ENCODE peak calls at places on chromosomes 12 and 14, in five cellular contexts. A, R, M, Q and H are unnamed samples.

GRCh38 chr12:67649165-67650126 is 901 bp downstream of the DYRK2 start:
- DNase-seq in R (no peak), Q (no peak), A (peak), M (no peak), H (peak)

GRCh38 chr12:82627799-82628198 is 58.9 kb upstream of the TMTC2 start:
- DNase-seq in M (peak), R (no peak), Q (peak), A (peak), H (no peak)

GRCh38 chr12:57803317-57803893 is 15.1 kb downstream of the AVIL start:
- DNase-seq in M (no peak), Q (peak), R (no peak), A (peak), H (peak)

GRCh38 chr12:6281081-6281809 is 29.2 kb upstream of the PLEKHG6 start:
- DNase-seq in Q (no peak), M (no peak), A (no peak), R (no peak), H (peak)

GRCh38 chr14:77155083-77155482 is 13.5 kb upstream of the ZDHHC22 start:
- DNase-seq in M (no peak), Q (no peak), A (no peak), R (no peak), H (peak)

GRCh38 chr14:92409069-92409468 is 86.1 kb downstream of the SLC24A4 start:
- DNase-seq in Q (no peak), M (no peak), A (no peak), R (no peak), H (no peak)

GRCh38 chr14:90995785-90996184 is 64.7 kb downstream of the RPS6KA5 start:
- DNase-seq in Q (no peak), R (no peak), M (no peak), A (no peak), H (no peak)

GRCh38 chr12:26056335-26056734 is 68.5 kb downstream of the BHLHE41 start:
- DNase-seq in M (peak), R (no peak), A (no peak), Q (no peak), H (peak)

GRCh38 chr12:117718141-117718540 is 250.6 kb downstream of the KSR2 start:
- DNase-seq in M (no peak), R (no peak), A (no peak), Q (no peak), H (no peak)

GRCh38 chr12:115661103-115661502 is 616.4 kb downstream of the MED13L start:
- DNase-seq in A (no peak), R (peak), Q (no peak), M (no peak), H (no peak)

GRCh38 chr12:53208877-53209463 is 1.9 kb upstream of the ITGB7 start:
- DNase-seq in M (no peak), Q (no peak), A (no peak), R (no peak), H (peak)

GRCh38 chr14:103908580-103908979 is 19.7 kb upstream of the TDRD9 start:
- DNase-seq in Q (no peak), M (no peak), A (no peak), R (no peak), H (no peak)

GRCh38 chr12:114480309-114481199 is 74.6 kb upstream of the TBX5 start:
- DNase-seq in M (no peak), A (no peak), R (no peak), Q (no peak), H (no peak)

GRCh38 chr12:103561174-103561573 is 25.9 kb upstream of the STAB2 start:
- DNase-seq in A (no peak), Q (no peak), M (peak), R (no peak), H (peak)

GRCh38 chr12:52614381-52615207 is 3.8 kb downstream of the KRT73 start:
- DNase-seq in A (no peak), M (no peak), R (no peak), Q (no peak), H (no peak)

GRCh38 chr12:95623554-95624170 is 72.4 kb upstream of the USP44 start:
- DNase-seq in Q (peak), A (peak), M (peak), R (peak), H (peak)

GRCh38 chr14:99321236-99321925 is 49.4 kb upstream of the BCL11B start:
- DNase-seq in R (peak), M (no peak), Q (no peak), A (no peak), H (no peak)

GRCh38 chr12:26798013-26798412 is 35.0 kb downstream of the ITPR2 start:
- DNase-seq in M (peak), Q (no peak), R (no peak), A (no peak), H (no peak)

GRCh38 chr12:58288191-58288590 is 346.8 kb downstream of the ATP23 start:
- DNase-seq in M (peak), Q (no peak), A (no peak), R (peak), H (no peak)

GRCh38 chr14:83425138-83425537 is 1891.5 kb upstream of the SEL1L start:
- DNase-seq in A (no peak), M (peak), Q (no peak), R (no peak), H (no peak)

GRCh38 chr12:117033382-117034045 is 65.7 kb downstream of the TESC start:
- DNase-seq in M (no peak), R (no peak), Q (no peak), A (peak), H (no peak)

GRCh38 chr14:53979747-53980642 is 23.4 kb upstream of the BMP4 start:
- DNase-seq in A (no peak), Q (peak), R (no peak), M (peak), H (peak)

GRCh38 chr14:105926415-105927093 is 400.2 kb downstream of the TMEM121 start:
- DNase-seq in A (no peak), R (no peak), Q (no peak), M (no peak), H (peak)

GRCh38 chr12:25769076-25769945 is 189.2 kb upstream of the RASSF8 start:
- DNase-seq in Q (no peak), A (no peak), R (no peak), M (peak), H (peak)

GRCh38 chr14:36281309-36281708 is 39.1 kb downstream of the MBIP start:
- DNase-seq in R (no peak), M (no peak), Q (peak), A (no peak), H (no peak)

GRCh38 chr14:90132821-90133570 is 71.2 kb downstream of the KCNK13 start:
- DNase-seq in R (no peak), Q (no peak), A (no peak), M (peak), H (no peak)

GRCh38 chr14:92863281-92863680 is 59.7 kb upstream of the CHGA start:
- DNase-seq in A (no peak), M (no peak), R (no peak), Q (no peak), H (no peak)

GRCh38 chr12:6285063-6285477 is 25.4 kb upstream of the PLEKHG6 start:
- DNase-seq in R (no peak), M (no peak), Q (peak), A (peak), H (peak)

GRCh38 chr12:21642707-21643389 is 14.8 kb downstream of the LDHB start:
- DNase-seq in M (no peak), R (no peak), Q (no peak), A (no peak), H (no peak)

GRCh38 chr12:59382678-59383425 is 213.0 kb upstream of the SLC16A7 start:
- DNase-seq in M (no peak), Q (no peak), R (no peak), A (no peak), H (no peak)

GRCh38 chr12:81450920-81451739 is 308.0 kb downstream of the PPFIA2 start:
- DNase-seq in M (peak), Q (peak), R (no peak), A (peak), H (peak)

GRCh38 chr14:50772361-50772760 is 58.6 kb downstream of the NIN start:
- DNase-seq in R (no peak), A (no peak), Q (no peak), M (peak), H (peak)

GRCh38 chr12:119791453-119791852 is 85.7 kb downstream of the CIT start:
- DNase-seq in Q (no peak), M (no peak), R (no peak), A (no peak), H (no peak)

GRCh38 chr12:77925536-77926108 is 94.9 kb downstream of the NAV3 start:
- DNase-seq in R (peak), Q (peak), M (peak), A (peak), H (peak)

GRCh38 chr14:54086780-54087179 is 130.2 kb upstream of the BMP4 start:
- DNase-seq in M (peak), Q (no peak), A (no peak), R (no peak), H (no peak)

GRCh38 chr14:22506778-22507351 is 82.2 kb downstream of the DAD1 start:
- DNase-seq in A (no peak), M (no peak), Q (no peak), R (no peak), H (no peak)

GRCh38 chr14:22508662-22509035 is 80.4 kb downstream of the DAD1 start:
- DNase-seq in Q (no peak), M (no peak), R (no peak), A (no peak), H (no peak)

GRCh38 chr14:22505309-22505708 is 83.7 kb downstream of the DAD1 start:
- DNase-seq in Q (no peak), A (no peak), M (no peak), R (no peak), H (no peak)

GRCh38 chr14:22508150-22508457 is 80.9 kb downstream of the DAD1 start:
- DNase-seq in R (no peak), A (no peak), Q (no peak), M (no peak), H (no peak)

DNA sequence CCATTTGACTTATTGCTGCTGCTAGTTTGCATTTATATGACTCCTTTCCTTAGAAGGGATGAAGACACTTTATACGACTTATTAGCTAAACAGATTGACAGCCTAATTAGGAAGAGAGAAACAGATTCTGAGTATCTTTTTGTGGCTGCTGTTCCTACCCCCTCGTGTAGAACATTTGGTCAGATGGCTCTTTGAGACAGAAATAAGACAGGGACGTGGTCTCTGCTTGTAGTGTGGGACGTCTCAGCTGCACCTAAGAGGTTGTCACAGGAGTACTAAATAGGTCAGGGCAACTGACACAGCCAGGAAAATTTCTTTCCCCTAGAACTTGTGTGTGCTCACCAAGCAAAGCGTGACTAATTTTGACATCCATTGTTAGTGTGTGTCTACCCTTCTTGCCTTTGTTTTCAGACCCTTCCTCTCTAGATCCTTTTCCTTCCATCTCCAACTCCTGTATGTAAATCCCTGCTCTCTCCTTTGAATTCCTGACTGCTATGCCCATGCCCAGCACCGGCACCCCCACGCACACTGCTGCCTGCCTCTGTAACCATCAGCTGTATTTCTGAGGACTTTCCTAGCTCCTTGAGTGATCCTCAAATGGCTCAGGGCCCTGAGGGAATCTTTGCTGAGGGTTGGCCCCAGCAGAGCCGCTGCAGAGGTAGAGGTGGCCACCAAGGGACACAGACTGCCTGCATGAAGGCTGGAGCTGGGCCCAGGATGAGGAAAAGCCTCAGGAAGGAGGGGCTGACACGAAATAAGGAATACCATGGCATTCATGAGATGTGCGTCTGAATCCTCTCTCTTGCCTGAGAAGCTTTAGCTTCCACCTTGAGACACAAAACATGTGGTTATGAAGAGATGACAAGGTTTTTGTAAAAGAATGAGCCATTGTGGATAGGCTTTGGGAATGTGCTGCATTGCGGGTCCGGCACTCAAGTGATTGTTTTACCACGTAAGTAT is 83.0 kb downstream of the DAD1 start:
- DNase-seq in Q (no peak), A (no peak), R (no peak), M (no peak), H (no peak)
- H3K27ac ChIP-seq in Q (no peak), A (no peak), R (no peak), M (no peak), H (no peak)

DNA sequence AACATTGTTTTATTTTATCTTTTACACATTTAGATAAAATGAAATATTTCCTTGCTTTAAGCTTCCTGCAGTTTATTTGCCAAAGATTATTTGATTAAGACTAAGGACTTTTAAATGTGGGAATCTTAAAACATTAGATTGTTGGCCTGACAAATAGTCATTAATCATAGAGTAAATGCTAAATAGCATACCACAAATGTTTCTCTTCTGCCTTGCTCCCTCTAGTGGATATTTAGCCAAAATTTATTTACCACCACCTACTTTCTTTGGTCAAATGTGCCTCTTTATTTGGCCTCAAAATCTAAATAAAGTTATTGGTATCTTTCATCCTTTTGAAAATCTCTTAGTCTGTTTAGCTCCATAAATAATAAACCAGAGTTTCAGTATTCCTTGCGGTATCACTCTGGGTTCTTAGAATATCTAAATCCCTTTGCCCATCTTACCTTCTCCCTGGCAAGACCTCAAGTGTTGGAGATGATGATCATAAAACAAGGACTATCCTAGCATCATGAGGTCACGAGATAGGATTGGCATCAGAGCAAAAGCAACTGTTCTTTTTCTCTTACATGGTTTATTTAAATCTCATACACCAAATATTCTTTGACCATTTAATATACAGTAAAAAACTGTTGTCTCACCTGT is 150.6 kb upstream of the AEBP2 start:
- DNase-seq in M (peak), R (no peak), Q (peak), A (peak), H (peak)
- TF ChIP-seq CTCF in M (peak), R (no peak), Q (peak), A (peak), H (peak)

GRCh38 chr14:58954874-58955273 is 233.6 kb upstream of the DAAM1 start:
- DNase-seq in M (no peak), R (no peak), A (no peak), Q (no peak), H (no peak)
- H3K27ac ChIP-seq in M (no peak), R (no peak), A (no peak), Q (no peak), H (peak)

GRCh38 chr12:34347367-34347766 is 325.1 kb downstream of the ALG10 start:
- DNase-seq in R (no peak), A (no peak), M (no peak), Q (peak), H (no peak)
- TF ChIP-seq CTCF in R (no peak), A (no peak), M (no peak), Q (peak), H (no peak)

GRCh38 chr14:23076785-23077408 is 18.0 kb downstream of the ACIN1 start:
- DNase-seq in A (peak), Q (peak), R (no peak), M (no peak), H (peak)

GRCh38 chr14:23078692-23079116 is 16.2 kb downstream of the ACIN1 start:
- DNase-seq in Q (peak), R (no peak), A (no peak), M (peak), H (peak)

GRCh38 chr14:23079716-23080115 is 15.2 kb downstream of the ACIN1 start:
- DNase-seq in R (no peak), A (no peak), M (peak), Q (no peak), H (peak)

GRCh38 chr14:23077962-23078361 is 17.0 kb downstream of the ACIN1 start:
- DNase-seq in R (no peak), A (no peak), M (no peak), Q (no peak), H (no peak)

GRCh38 chr14:23080474-23080873 is 14.5 kb downstream of the ACIN1 start:
- DNase-seq in A (no peak), Q (no peak), M (no peak), R (no peak), H (no peak)
- H3K27ac ChIP-seq in A (no peak), Q (no peak), M (peak), R (peak), H (peak)

GRCh38 chr12:69291278-69291593 is 51.9 kb downstream of the CPSF6 start:
- DNase-seq in Q (no peak), R (no peak), M (no peak), A (no peak), H (no peak)
- TF ChIP-seq CTCF in Q (no peak), R (no peak), M (no peak), A (no peak), H (peak)

GRCh38 chr14:52791204-52792096 is at the start of gene GNPNAT1:
- DNase-seq in M (peak), Q (peak), R (peak), A (peak), H (peak)

GRCh38 chr14:52789118-52789517 is 2.3 kb downstream of the GNPNAT1 start:
- DNase-seq in R (no peak), A (no peak), Q (no peak), M (no peak), H (peak)

GRCh38 chr14:52792097-52792415 is 649 bp upstream of the GNPNAT1 start:
- DNase-seq in M (no peak), R (no peak), Q (no peak), A (no peak), H (no peak)

GRCh38 chr14:52790011-52790755 is 1.2 kb downstream of the GNPNAT1 start:
- DNase-seq in A (peak), R (no peak), Q (no peak), M (no peak), H (peak)

DNA sequence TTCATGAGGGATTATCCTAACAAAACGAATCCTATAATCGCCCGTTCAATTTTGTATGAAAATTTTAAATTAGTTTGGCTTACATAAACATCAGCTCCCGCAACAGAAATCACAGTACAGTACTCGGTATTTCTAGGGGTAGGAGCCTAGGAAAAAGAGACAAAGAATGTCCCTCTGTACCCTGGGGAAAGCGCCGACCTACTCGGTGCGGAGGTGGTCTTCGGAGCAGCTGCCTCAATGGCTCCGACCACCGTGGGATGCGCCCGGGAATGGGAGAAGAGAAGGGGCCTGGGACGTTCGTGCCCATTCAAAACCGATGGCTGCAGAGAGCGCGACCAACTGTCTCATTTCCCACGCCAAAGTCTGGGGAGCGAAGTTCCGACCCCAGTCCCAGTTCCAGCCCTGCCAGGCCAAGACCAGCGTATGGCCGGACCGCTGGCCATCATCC is 627 bp downstream of the GNPNAT1 start:
- DNase-seq in Q (no peak), R (no peak), M (no peak), A (no peak), H (peak)
- H3K27ac ChIP-seq in Q (peak), R (peak), M (peak), A (no peak), H (peak)

GRCh38 chr14:64504310-64504896 is at the start of gene ZBTB1:
- DNase-seq in A (peak), Q (peak), M (peak), R (peak), H (peak)

GRCh38 chr14:64503184-64503433 is 529 bp downstream of the ZBTB25 start:
- DNase-seq in R (no peak), Q (no peak), A (peak), M (no peak), H (peak)

GRCh38 chr14:64501326-64502171 is 2.1 kb downstream of the ZBTB25 start:
- DNase-seq in Q (peak), M (peak), A (no peak), R (peak), H (peak)

GRCh38 chr14:64503434-64504309 is at the start of gene ZBTB25:
- DNase-seq in M (peak), Q (peak), A (peak), R (peak), H (peak)

GRCh38 chr14:64502476-64503183 is 1.0 kb downstream of the ZBTB25 start:
- DNase-seq in M (peak), R (peak), Q (no peak), A (peak), H (no peak)
- TF ChIP-seq CTCF in M (no peak), R (no peak), Q (no peak), A (no peak), H (no peak)